ENCODE peak calls at places on chromosome 20, in four cellular contexts. P is erythroblast, E is spleen, U is heart left ventricle. J is an unnamed sample.

GRCh38 chr20:57089701-57090144 is 176.7 kb downstream of the BMP7 start:
- DNase-seq in P (peak), E (peak), U (peak), J (peak)

GRCh38 chr20:25372584-25373336 is 17.9 kb downstream of the ABHD12 start:
- DNase-seq in P (no peak), E (no peak), U (no peak), J (peak)

GRCh38 chr20:60589624-60590023 is 631.4 kb downstream of the CDH26 start:
- DNase-seq in P (no peak), E (no peak), U (no peak), J (no peak)

GRCh38 chr20:23082846-23083552 is 3.1 kb downstream of the CD93 start:
- DNase-seq in P (no peak), E (peak), U (no peak), J (no peak)

GRCh38 chr20:37736132-37736531 is 42.3 kb downstream of the CTNNBL1 start:
- DNase-seq in P (no peak), E (no peak), U (no peak), J (no peak)

GRCh38 chr20:9270831-9271230 is 201.9 kb downstream of the PLCB4 start:
- DNase-seq in P (no peak), E (no peak), U (no peak), J (no peak)

GRCh38 chr20:62064788-62065668 is 653 bp downstream of the TAF4 start:
- DNase-seq in P (peak), E (peak), U (no peak), J (peak)

GRCh38 chr20:36526521-36527011 is 14.8 kb upstream of the MYL9 start:
- DNase-seq in P (no peak), E (no peak), U (no peak), J (no peak)

GRCh38 chr20:42366626-42367025 is 748.4 kb upstream of the CHD6 start:
- DNase-seq in P (no peak), E (no peak), U (no peak), J (no peak)

GRCh38 chr20:17655865-17656489 is 26.1 kb downstream of the RRBP1 start:
- DNase-seq in P (no peak), E (peak), U (no peak), J (peak)

GRCh38 chr20:61252601-61253263 is 671 bp downstream of the CDH4 start:
- DNase-seq in P (no peak), E (no peak), U (no peak), J (peak)

GRCh38 chr20:12152996-12153395 is 235.3 kb downstream of the BTBD3 start:
- DNase-seq in P (no peak), E (no peak), U (no peak), J (no peak)

GRCh38 chr20:56826971-56827645 is 198.0 kb downstream of the TFAP2C start:
- DNase-seq in P (no peak), E (no peak), U (no peak), J (no peak)

GRCh38 chr20:58891076-58891685 is 38.7 kb downstream of the GNAS start:
- DNase-seq in P (peak), E (peak), U (peak), J (peak)

GRCh38 chr20:49889943-49890650 is 25.2 kb downstream of the SPATA2 start:
- DNase-seq in P (no peak), E (no peak), U (peak), J (no peak)

GRCh38 chr20:50142812-50143211 is 10.7 kb downstream of the PEDS1 start:
- DNase-seq in P (no peak), E (no peak), U (no peak), J (no peak)

GRCh38 chr20:16803965-16804792 is 56.0 kb downstream of the OTOR start:
- DNase-seq in P (peak), E (no peak), U (no peak), J (peak)

GRCh38 chr20:6828794-6829423 is 61.4 kb downstream of the BMP2 start:
- DNase-seq in P (peak), E (no peak), U (no peak), J (peak)

GRCh38 chr20:20549699-20550098 is 162.7 kb downstream of the RALGAPA2 start:
- DNase-seq in P (no peak), E (no peak), U (no peak), J (peak)

GRCh38 chr20:16368645-16369292 is 204.5 kb downstream of the KIF16B start:
- DNase-seq in P (no peak), E (no peak), U (no peak), J (no peak)

GRCh38 chr20:4040283-4041179 is 25.2 kb upstream of the RNF24 start:
- DNase-seq in P (no peak), E (no peak), U (no peak), J (no peak)

GRCh38 chr20:25040438-25040831 is 17.5 kb downstream of the ACSS1 start:
- DNase-seq in P (peak), E (peak), U (no peak), J (no peak)

GRCh38 chr20:30167540-30167939 is 1089.9 kb upstream of the DEFB115 start:
- DNase-seq in P (no peak), E (no peak), U (no peak), J (no peak)

GRCh38 chr20:33733654-33734576 is 2.1 kb downstream of the ZNF341 start:
- DNase-seq in P (peak), E (peak), U (no peak), J (peak)
- TF ChIP-seq POLR2A in P (no peak), E (no peak), U (no peak), J (no peak)

GRCh38 chr20:46240881-46241280 is 67.4 kb downstream of the CDH22 start:
- DNase-seq in P (no peak), E (no peak), U (no peak), J (no peak)

GRCh38 chr20:46235086-46235485 is 73.2 kb downstream of the CDH22 start:
- DNase-seq in P (no peak), E (no peak), U (no peak), J (no peak)

GRCh38 chr20:46237221-46237620 is 71.1 kb downstream of the CDH22 start:
- DNase-seq in P (no peak), E (no peak), U (no peak), J (no peak)

GRCh38 chr20:46240065-46240464 is 68.2 kb downstream of the CDH22 start:
- DNase-seq in P (no peak), E (no peak), U (no peak), J (no peak)

GRCh38 chr20:46237736-46238135 is 70.6 kb downstream of the CDH22 start:
- DNase-seq in P (no peak), E (no peak), U (no peak), J (no peak)
- TF ChIP-seq POLR2A in P (no peak), E (no peak), U (no peak), J (no peak)

GRCh38 chr20:5187122-5187521 is 60.3 kb downstream of the CDS2 start:
- DNase-seq in P (no peak), E (no peak), U (no peak), J (no peak)

GRCh38 chr20:5191829-5192569 is 65.2 kb downstream of the CDS2 start:
- DNase-seq in P (peak), E (no peak), U (no peak), J (peak)

GRCh38 chr20:5190444-5190843 is 63.6 kb downstream of the CDS2 start:
- DNase-seq in P (no peak), E (no peak), U (no peak), J (no peak)

GRCh38 chr20:5188736-5189135 is 61.9 kb downstream of the CDS2 start:
- DNase-seq in P (no peak), E (no peak), U (no peak), J (no peak)

DNA sequence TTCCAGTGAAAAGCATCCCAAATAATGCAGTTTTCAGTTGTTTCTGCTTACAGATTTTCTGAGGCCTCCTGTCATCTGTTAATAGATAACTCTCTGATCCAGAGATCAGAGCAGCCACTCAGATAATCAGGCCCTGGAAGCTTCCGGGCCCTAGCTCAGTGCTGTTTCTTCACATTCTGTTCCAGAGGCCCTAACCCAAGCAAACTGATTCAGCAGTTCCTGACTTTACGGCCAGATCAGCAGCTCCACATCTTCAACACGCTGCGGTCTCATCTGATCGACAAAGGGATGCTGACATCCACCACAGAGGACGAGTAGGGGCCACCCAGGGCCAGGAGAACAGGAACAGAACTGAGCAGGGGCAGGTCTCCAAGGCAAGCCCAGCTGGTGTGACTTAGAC is 63.1 kb downstream of the CDS2 start:
- DNase-seq in P (no peak), E (no peak), U (no peak), J (no peak)
- TF ChIP-seq POLR2A in P (no peak), E (no peak), U (no peak), J (no peak)

GRCh38 chr20:31514154-31515071 is at the start of gene HM13:
- DNase-seq in P (peak), E (peak), U (peak), J (peak)
- TF ChIP-seq POLR2A in P (peak), E (no peak), U (no peak), J (peak)

DNA sequence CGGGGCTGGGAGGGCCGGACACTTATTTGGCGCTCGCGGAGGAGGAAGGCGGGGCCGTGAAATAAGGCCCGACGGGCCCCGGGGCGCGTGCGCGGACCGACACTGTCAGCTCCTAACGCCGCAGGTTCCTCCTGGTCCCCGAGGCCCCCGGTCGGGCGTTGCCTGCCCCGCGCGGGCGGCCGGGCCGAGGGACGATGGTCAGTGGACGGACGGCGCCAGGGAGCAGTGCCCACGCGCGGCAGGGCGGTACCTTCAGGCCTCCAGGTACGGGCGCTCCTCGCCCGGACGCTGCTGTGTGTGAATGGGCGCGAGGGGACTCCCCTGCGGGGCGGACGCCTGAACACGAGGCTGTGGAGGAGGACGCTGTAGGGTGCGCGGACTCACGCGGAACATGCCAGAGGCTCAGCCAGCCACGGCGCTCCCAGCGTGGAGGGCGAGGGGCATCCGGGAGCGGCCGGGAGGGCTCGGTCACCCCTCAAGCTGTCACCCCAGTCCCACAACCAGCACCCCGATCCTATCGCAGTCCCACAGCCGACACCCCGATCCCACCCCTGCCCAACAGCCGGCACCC is 313 bp upstream of the GMEB2 start:
- DNase-seq in P (peak), E (peak), U (peak), J (peak)
- TF ChIP-seq POLR2A in P (peak), E (peak), U (no peak), J (peak)

J was measured in H54.